ENCODE peak calls at places on chromosomes 5 and 9, in six cellular contexts. One of them, this sample, is unnamed. For H3K36me3, the result is how much of the 10 kb centered on the place peaks cover.

GRCh38 chr5:38600334-38601045 is 44.0 kb upstream of the LIFR start:
- DNase-seq in tibial nerve: no peak
- DNase-seq in cardiac muscle cell: peak
- DNase-seq in fibroblast of lung: peak
- DNase-seq in aorta: no peak
- DNase-seq in astrocyte: no peak
- DNase-seq in this sample: no peak

GRCh38 chr5:6827815-6828214 is 114.6 kb downstream of the TENT4A start:
- DNase-seq in tibial nerve: no peak
- DNase-seq in fibroblast of lung: no peak
- DNase-seq in aorta: no peak
- DNase-seq in astrocyte: no peak
- DNase-seq in cardiac muscle cell: no peak
- DNase-seq in this sample: peak

GRCh38 chr9:81851340-81851739 is 76.9 kb upstream of the SPATA31D4 start:
- DNase-seq in aorta: no peak
- DNase-seq in fibroblast of lung: no peak
- DNase-seq in cardiac muscle cell: no peak
- DNase-seq in tibial nerve: no peak
- DNase-seq in astrocyte: no peak
- DNase-seq in this sample: no peak

GRCh38 chr9:126793686-126794417 is 11.0 kb upstream of the ZBTB43 start:
- DNase-seq in aorta: no peak
- DNase-seq in cardiac muscle cell: no peak
- DNase-seq in astrocyte: no peak
- DNase-seq in tibial nerve: no peak
- DNase-seq in fibroblast of lung: no peak
- DNase-seq in this sample: no peak

GRCh38 chr5:127254729-127255284 is 35.8 kb upstream of the MEGF10 start:
- DNase-seq in fibroblast of lung: peak
- DNase-seq in aorta: no peak
- DNase-seq in cardiac muscle cell: no peak
- DNase-seq in astrocyte: peak
- DNase-seq in tibial nerve: no peak
- DNase-seq in this sample: no peak

GRCh38 chr9:125332527-125332926 is 70.9 kb downstream of the GAPVD1 start:
- DNase-seq in fibroblast of lung: no peak
- DNase-seq in tibial nerve: no peak
- DNase-seq in aorta: no peak
- DNase-seq in astrocyte: no peak
- DNase-seq in cardiac muscle cell: no peak
- DNase-seq in this sample: no peak

GRCh38 chr9:73011346-73011745 is 58.5 kb upstream of the ALDH1A1 start:
- DNase-seq in astrocyte: peak
- DNase-seq in cardiac muscle cell: peak
- DNase-seq in tibial nerve: peak
- DNase-seq in fibroblast of lung: peak
- DNase-seq in aorta: no peak
- DNase-seq in this sample: no peak

GRCh38 chr5:43396762-43397304 is 15.4 kb downstream of the CCL28 start:
- DNase-seq in fibroblast of lung: peak
- DNase-seq in cardiac muscle cell: peak
- DNase-seq in astrocyte: peak
- DNase-seq in aorta: peak
- DNase-seq in tibial nerve: peak
- DNase-seq in this sample: peak

GRCh38 chr9:134059661-134060395 is 8.0 kb downstream of the BRD3 start:
- DNase-seq in cardiac muscle cell: no peak
- DNase-seq in aorta: peak
- DNase-seq in astrocyte: no peak
- DNase-seq in fibroblast of lung: no peak
- DNase-seq in tibial nerve: peak
- DNase-seq in this sample: no peak

GRCh38 chr5:174065528-174066189 is 20.2 kb downstream of the NSG2 start:
- DNase-seq in astrocyte: peak
- DNase-seq in cardiac muscle cell: no peak
- DNase-seq in tibial nerve: no peak
- DNase-seq in fibroblast of lung: no peak
- DNase-seq in aorta: no peak
- DNase-seq in this sample: no peak

GRCh38 chr5:169331292-169331852 is 30.4 kb upstream of the SLIT3 start:
- DNase-seq in tibial nerve: no peak
- DNase-seq in fibroblast of lung: no peak
- DNase-seq in astrocyte: no peak
- DNase-seq in cardiac muscle cell: peak
- DNase-seq in aorta: no peak
- DNase-seq in this sample: no peak

GRCh38 chr9:104412238-104412637 is 91.8 kb upstream of the OR13F1 start:
- DNase-seq in astrocyte: no peak
- DNase-seq in tibial nerve: no peak
- DNase-seq in fibroblast of lung: peak
- DNase-seq in aorta: no peak
- DNase-seq in cardiac muscle cell: no peak
- DNase-seq in this sample: no peak

GRCh38 chr9:121376214-121376830 is 6.3 kb upstream of the STOM start:
- DNase-seq in fibroblast of lung: peak
- DNase-seq in astrocyte: no peak
- DNase-seq in aorta: no peak
- DNase-seq in cardiac muscle cell: peak
- DNase-seq in tibial nerve: no peak
- DNase-seq in this sample: no peak

GRCh38 chr5:102627311-102627710 is 127.8 kb upstream of the PAM start:
- DNase-seq in astrocyte: peak
- DNase-seq in tibial nerve: no peak
- DNase-seq in cardiac muscle cell: no peak
- DNase-seq in fibroblast of lung: no peak
- DNase-seq in aorta: no peak
- DNase-seq in this sample: no peak

GRCh38 chr5:56818409-56819026 is 3.2 kb downstream of the MAP3K1 start:
- DNase-seq in astrocyte: no peak
- DNase-seq in fibroblast of lung: peak
- DNase-seq in tibial nerve: no peak
- DNase-seq in cardiac muscle cell: peak
- DNase-seq in aorta: no peak
- DNase-seq in this sample: no peak

GRCh38 chr9:134967547-134967930 is 49.8 kb upstream of the FCN1 start:
- DNase-seq in cardiac muscle cell: peak
- DNase-seq in astrocyte: no peak
- DNase-seq in fibroblast of lung: peak
- DNase-seq in tibial nerve: no peak
- DNase-seq in aorta: peak
- DNase-seq in this sample: no peak

GRCh38 chr5:109709225-109709624 is 19.5 kb downstream of the MAN2A1 start:
- DNase-seq in fibroblast of lung: no peak
- DNase-seq in aorta: no peak
- DNase-seq in cardiac muscle cell: no peak
- DNase-seq in tibial nerve: no peak
- DNase-seq in astrocyte: no peak
- DNase-seq in this sample: no peak

GRCh38 chr5:78320461-78320860 is 26.0 kb upstream of the AP3B1 start:
- DNase-seq in aorta: no peak
- DNase-seq in cardiac muscle cell: peak
- DNase-seq in tibial nerve: peak
- DNase-seq in fibroblast of lung: peak
- DNase-seq in astrocyte: peak
- DNase-seq in this sample: no peak

GRCh38 chr9:73470766-73471165 is 319.1 kb downstream of the ANXA1 start:
- DNase-seq in astrocyte: no peak
- DNase-seq in cardiac muscle cell: no peak
- DNase-seq in tibial nerve: no peak
- DNase-seq in fibroblast of lung: no peak
- DNase-seq in aorta: no peak
- DNase-seq in this sample: no peak

GRCh38 chr9:123556464-123557435 is 200.8 kb downstream of the CRB2 start:
- DNase-seq in aorta: no peak
- DNase-seq in tibial nerve: no peak
- DNase-seq in fibroblast of lung: no peak
- DNase-seq in astrocyte: no peak
- DNase-seq in cardiac muscle cell: no peak
- DNase-seq in this sample: no peak

GRCh38 chr5:68344447-68345111 is 129.0 kb downstream of the PIK3R1 start:
- DNase-seq in astrocyte: peak
- DNase-seq in cardiac muscle cell: peak
- DNase-seq in tibial nerve: no peak
- DNase-seq in aorta: no peak
- DNase-seq in fibroblast of lung: peak
- DNase-seq in this sample: peak

GRCh38 chr9:85040806-85041575 is 371.5 kb downstream of the NTRK2 start:
- DNase-seq in aorta: no peak
- DNase-seq in tibial nerve: no peak
- DNase-seq in fibroblast of lung: no peak
- DNase-seq in astrocyte: peak
- DNase-seq in cardiac muscle cell: peak
- DNase-seq in this sample: no peak

GRCh38 chr5:5629579-5629978 is 207.1 kb downstream of the ICE1 start:
- DNase-seq in fibroblast of lung: no peak
- DNase-seq in cardiac muscle cell: peak
- DNase-seq in astrocyte: no peak
- DNase-seq in aorta: peak
- DNase-seq in tibial nerve: no peak
- DNase-seq in this sample: no peak

DNA sequence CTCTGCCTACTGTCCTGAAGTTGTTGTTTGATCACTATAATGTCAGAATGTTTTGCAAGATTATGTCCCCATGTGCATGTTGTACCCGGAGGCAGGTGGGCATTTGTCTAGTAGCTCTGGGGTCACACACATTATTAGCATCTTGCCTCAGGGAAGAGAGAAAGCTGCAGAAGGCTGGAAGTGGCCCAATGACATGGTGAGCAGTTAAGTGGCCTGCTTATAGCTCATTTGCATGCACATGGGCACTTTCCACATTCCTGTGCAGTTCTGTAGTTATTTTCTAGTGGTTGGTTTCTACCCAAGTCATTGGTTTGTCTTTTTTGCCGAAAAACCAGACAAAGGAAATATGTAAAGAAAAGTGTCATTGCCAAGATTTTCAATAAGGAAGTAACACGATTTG is 80.9 kb downstream of the MAP1B start:
- DNase-seq in aorta: no peak
- DNase-seq in tibial nerve: no peak
- DNase-seq in fibroblast of lung: no peak
- DNase-seq in astrocyte: no peak
- DNase-seq in cardiac muscle cell: no peak
- DNase-seq in this sample: no peak
- H3K36me3 ChIP-seq in aorta: under half
- H3K36me3 ChIP-seq in tibial nerve: under half
- H3K36me3 ChIP-seq in fibroblast of lung: under half
- H3K36me3 ChIP-seq in astrocyte: half or more
- H3K36me3 ChIP-seq in cardiac muscle cell: under half
- H3K36me3 ChIP-seq in this sample: under half

GRCh38 chr5:170440771-170441370 is 51.7 kb upstream of the KCNMB1 start:
- DNase-seq in aorta: no peak
- DNase-seq in fibroblast of lung: no peak
- DNase-seq in tibial nerve: no peak
- DNase-seq in cardiac muscle cell: no peak
- DNase-seq in astrocyte: no peak
- DNase-seq in this sample: no peak

GRCh38 chr5:170437621-170438375 is 48.6 kb upstream of the KCNMB1 start:
- DNase-seq in aorta: no peak
- DNase-seq in astrocyte: no peak
- DNase-seq in fibroblast of lung: no peak
- DNase-seq in cardiac muscle cell: no peak
- DNase-seq in tibial nerve: no peak
- DNase-seq in this sample: no peak

GRCh38 chr5:170439944-170440269 is 50.7 kb upstream of the KCNMB1 start:
- DNase-seq in tibial nerve: no peak
- DNase-seq in fibroblast of lung: no peak
- DNase-seq in astrocyte: no peak
- DNase-seq in aorta: no peak
- DNase-seq in cardiac muscle cell: no peak
- DNase-seq in this sample: no peak

GRCh38 chr5:170438581-170438980 is 49.4 kb upstream of the KCNMB1 start:
- DNase-seq in fibroblast of lung: no peak
- DNase-seq in tibial nerve: no peak
- DNase-seq in astrocyte: no peak
- DNase-seq in cardiac muscle cell: no peak
- DNase-seq in aorta: no peak
- DNase-seq in this sample: no peak

GRCh38 chr5:170439246-170439943 is 50.2 kb upstream of the KCNMB1 start:
- DNase-seq in astrocyte: no peak
- DNase-seq in cardiac muscle cell: no peak
- DNase-seq in aorta: no peak
- DNase-seq in tibial nerve: no peak
- DNase-seq in fibroblast of lung: no peak
- DNase-seq in this sample: no peak
- H3K27ac ChIP-seq in astrocyte: no peak
- H3K27ac ChIP-seq in cardiac muscle cell: no peak
- H3K27ac ChIP-seq in aorta: no peak
- H3K27ac ChIP-seq in tibial nerve: no peak
- H3K27ac ChIP-seq in fibroblast of lung: no peak
- H3K27ac ChIP-seq in this sample: no peak

DNA sequence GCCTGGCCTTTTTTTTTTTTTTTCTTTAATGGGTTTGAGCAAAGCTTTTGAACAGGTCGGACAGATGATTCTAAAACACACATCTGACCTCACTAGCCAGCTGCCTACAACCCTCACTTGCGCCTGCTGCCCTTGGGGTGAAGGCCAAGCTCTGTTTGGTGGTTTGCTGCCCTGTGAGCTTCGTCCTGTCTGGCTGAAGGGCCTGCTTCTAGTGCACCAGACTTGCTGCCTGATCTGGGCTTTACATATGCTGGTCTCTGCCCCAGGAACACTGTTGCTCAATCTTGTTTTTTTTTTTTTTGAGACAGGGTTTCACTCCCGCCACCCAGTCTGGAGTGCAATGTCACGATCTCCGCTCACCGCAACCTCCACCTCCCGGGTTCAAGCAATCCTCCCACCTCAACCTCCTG is 16.4 kb upstream of the DOLPP1 start:
- DNase-seq in tibial nerve: no peak
- DNase-seq in astrocyte: no peak
- DNase-seq in fibroblast of lung: no peak
- DNase-seq in cardiac muscle cell: no peak
- DNase-seq in aorta: no peak
- DNase-seq in this sample: no peak
- H3K36me3 ChIP-seq in tibial nerve: under half
- H3K36me3 ChIP-seq in astrocyte: under half
- H3K36me3 ChIP-seq in fibroblast of lung: under half
- H3K36me3 ChIP-seq in cardiac muscle cell: under half
- H3K36me3 ChIP-seq in aorta: under half
- H3K36me3 ChIP-seq in this sample: under half

GRCh38 chr9:34637356-34638137 is at the start of gene SIGMAR1:
- DNase-seq in cardiac muscle cell: peak
- DNase-seq in astrocyte: peak
- DNase-seq in tibial nerve: peak
- DNase-seq in fibroblast of lung: peak
- DNase-seq in aorta: peak
- DNase-seq in this sample: peak

GRCh38 chr9:34634551-34634945 is 3.0 kb downstream of the SIGMAR1 start:
- DNase-seq in fibroblast of lung: no peak
- DNase-seq in aorta: no peak
- DNase-seq in astrocyte: no peak
- DNase-seq in tibial nerve: no peak
- DNase-seq in cardiac muscle cell: no peak
- DNase-seq in this sample: no peak

GRCh38 chr9:34635556-34635955 is 2.0 kb downstream of the SIGMAR1 start:
- DNase-seq in aorta: no peak
- DNase-seq in fibroblast of lung: no peak
- DNase-seq in astrocyte: no peak
- DNase-seq in cardiac muscle cell: no peak
- DNase-seq in tibial nerve: no peak
- DNase-seq in this sample: no peak

GRCh38 chr9:34638138-34638445 is 505 bp upstream of the SIGMAR1 start:
- DNase-seq in tibial nerve: no peak
- DNase-seq in fibroblast of lung: no peak
- DNase-seq in astrocyte: no peak
- DNase-seq in aorta: no peak
- DNase-seq in cardiac muscle cell: no peak
- DNase-seq in this sample: no peak

GRCh38 chr9:34636791-34637355 is 714 bp downstream of the SIGMAR1 start:
- DNase-seq in astrocyte: no peak
- DNase-seq in cardiac muscle cell: peak
- DNase-seq in aorta: peak
- DNase-seq in tibial nerve: no peak
- DNase-seq in fibroblast of lung: peak
- DNase-seq in this sample: no peak
- H3K27ac ChIP-seq in astrocyte: peak
- H3K27ac ChIP-seq in cardiac muscle cell: no peak
- H3K27ac ChIP-seq in aorta: no peak
- H3K27ac ChIP-seq in tibial nerve: peak
- H3K27ac ChIP-seq in fibroblast of lung: peak
- H3K27ac ChIP-seq in this sample: peak

This sample was measured in CD8-positive, alpha-beta memory T cell.